ENCODE peak calls at places on chromosomes 2 and 18, in eight cellular contexts. Y is astrocyte of the spinal cord, B is foreskin fibroblast, P is fibroblast of pulmonary artery, G is foreskin keratinocyte, K is heart right ventricle, M is endothelial cell, H is tibial artery. C is an unnamed sample.

GRCh38 chr18:824179-824578 is 12.1 kb upstream of the YES1 start:
- DNase-seq in Y (no peak), P (peak), G (peak), M (no peak), K (no peak), B (peak), H (no peak), C (no peak)

GRCh38 chr2:46352621-46353020 is 55.4 kb downstream of the EPAS1 start:
- DNase-seq in P (no peak), G (no peak), B (no peak), M (peak), Y (no peak), K (peak), H (no peak), C (peak)

GRCh38 chr2:163735692-163736432 is at the start of gene FIGN:
- DNase-seq in Y (peak), H (peak), M (peak), G (peak), B (peak), K (peak), P (peak), C (peak)

GRCh38 chr2:146587291-146587713 is 1257.5 kb upstream of the ACVR2A start:
- DNase-seq in H (no peak), B (no peak), Y (no peak), P (no peak), G (no peak), M (no peak), K (no peak), C (no peak)

GRCh38 chr2:205220559-205220958 is 461.7 kb upstream of the NRP2 start:
- DNase-seq in B (no peak), P (no peak), G (no peak), M (no peak), Y (no peak), H (no peak), K (no peak), C (no peak)

GRCh38 chr18:10518595-10519273 is 7.1 kb upstream of the NAPG start:
- DNase-seq in G (no peak), P (peak), Y (peak), M (no peak), H (peak), K (peak), B (peak), C (peak)

GRCh38 chr2:238728322-238729260 is 119.3 kb upstream of the TWIST2 start:
- DNase-seq in M (no peak), Y (peak), K (no peak), G (peak), P (peak), B (peak), H (no peak), C (no peak)

GRCh38 chr2:86225581-86225980 is 26.3 kb downstream of the MRPL35 start:
- DNase-seq in Y (no peak), G (no peak), B (peak), M (no peak), K (peak), H (peak), P (peak), C (no peak)

GRCh38 chr2:20322527-20323300 is 27.9 kb downstream of the PUM2 start:
- DNase-seq in K (no peak), B (no peak), P (no peak), Y (no peak), G (no peak), M (no peak), H (no peak), C (no peak)

GRCh38 chr2:71794611-71795010 is 341.2 kb downstream of the DYSF start:
- DNase-seq in Y (no peak), M (no peak), P (no peak), K (no peak), G (no peak), H (no peak), B (no peak), C (no peak)

GRCh38 chr18:35890323-35890722 is 82.2 kb upstream of the RMP24 start:
- DNase-seq in H (no peak), Y (no peak), M (no peak), P (no peak), B (no peak), G (no peak), K (no peak), C (no peak)

GRCh38 chr2:196335238-196335637 is 163.9 kb upstream of the STK17B start:
- DNase-seq in K (no peak), G (peak), P (peak), B (peak), Y (peak), M (no peak), H (no peak), C (no peak)

GRCh38 chr18:50880108-50880465 is 1.2 kb downstream of the ME2 start:
- DNase-seq in M (no peak), H (no peak), G (no peak), P (no peak), K (no peak), Y (peak), B (no peak), C (no peak)

GRCh38 chr2:67727623-67728022 is 330.5 kb downstream of the ETAA1 start:
- DNase-seq in K (no peak), Y (no peak), B (no peak), P (no peak), G (no peak), H (no peak), M (no peak), C (no peak)

GRCh38 chr2:9106338-9107167 is 100.1 kb upstream of the ASAP2 start:
- DNase-seq in Y (no peak), H (no peak), G (no peak), P (peak), K (no peak), B (peak), M (no peak), C (no peak)

GRCh38 chr2:239621611-239622010 is 220.8 kb upstream of the HDAC4 start:
- DNase-seq in K (no peak), H (no peak), G (no peak), P (no peak), M (no peak), B (no peak), Y (no peak), C (no peak)

GRCh38 chr2:173184031-173185004 is 108.7 kb downstream of the MAP3K20 start:
- DNase-seq in K (no peak), Y (peak), P (peak), M (no peak), G (peak), H (peak), B (peak), C (no peak)

GRCh38 chr2:152925540-152926448 is 207.4 kb downstream of the ARL6IP6 start:
- DNase-seq in P (peak), H (peak), G (peak), M (peak), K (peak), Y (peak), B (no peak), C (peak)

GRCh38 chr18:67669993-67670671 is 153.6 kb upstream of the DSEL start:
- DNase-seq in G (peak), M (no peak), B (peak), K (no peak), H (no peak), Y (peak), P (peak), C (no peak)

GRCh38 chr2:75010571-75010970 is 52.1 kb downstream of the POLE4 start:
- DNase-seq in G (no peak), H (no peak), B (no peak), Y (no peak), P (no peak), K (no peak), M (no peak), C (no peak)

GRCh38 chr2:75003773-75004172 is 45.3 kb downstream of the POLE4 start:
- DNase-seq in H (no peak), P (peak), G (no peak), K (no peak), Y (no peak), M (no peak), B (peak), C (no peak)

GRCh38 chr2:75006041-75006440 is 47.6 kb downstream of the POLE4 start:
- DNase-seq in H (no peak), K (no peak), Y (no peak), M (no peak), P (no peak), B (no peak), G (no peak), C (no peak)

GRCh38 chr2:75007061-75007460 is 48.6 kb downstream of the POLE4 start:
- DNase-seq in H (no peak), M (no peak), G (no peak), K (no peak), B (no peak), P (no peak), Y (no peak), C (no peak)

GRCh38 chr2:75007819-75008218 is 49.4 kb downstream of the POLE4 start:
- DNase-seq in Y (no peak), G (no peak), K (no peak), P (no peak), M (no peak), H (no peak), B (peak), C (no peak)
- TF ChIP-seq CTCF in Y (no peak), G (no peak), K (no peak), P (no peak), M (no peak), H (no peak), B (no peak), C (no peak)

GRCh38 chr18:21745234-21745633 is 4.6 kb downstream of the MIB1 start:
- DNase-seq in P (no peak), K (no peak), B (no peak), H (no peak), M (no peak), G (no peak), Y (no peak), C (no peak)
- TF ChIP-seq CTCF in P (no peak), K (no peak), B (no peak), H (no peak), M (no peak), G (peak), Y (no peak), C (no peak)

GRCh38 chr2:121502781-121503180 is 27.9 kb upstream of the RNU4ATAC start:
- DNase-seq in B (peak), P (peak), Y (peak), M (no peak), H (no peak), G (peak), K (no peak), C (no peak)

GRCh38 chr2:121505005-121505404 is 25.7 kb upstream of the RNU4ATAC start:
- DNase-seq in B (peak), Y (peak), H (no peak), K (no peak), G (peak), M (no peak), P (peak), C (no peak)

GRCh38 chr2:121506621-121507020 is 24.1 kb upstream of the RNU4ATAC start:
- DNase-seq in Y (no peak), B (no peak), M (no peak), P (no peak), H (no peak), G (no peak), K (no peak), C (no peak)

GRCh38 chr2:121504316-121504715 is 26.4 kb upstream of the RNU4ATAC start:
- DNase-seq in Y (no peak), H (no peak), M (no peak), G (peak), P (no peak), K (no peak), B (no peak), C (no peak)

GRCh38 chr2:121506187-121506586 is 24.5 kb upstream of the RNU4ATAC start:
- DNase-seq in M (no peak), Y (no peak), B (no peak), G (no peak), P (no peak), H (no peak), K (no peak), C (no peak)
- TF ChIP-seq CTCF in M (no peak), Y (no peak), B (no peak), G (no peak), P (no peak), H (no peak), K (no peak), C (no peak)

DNA sequence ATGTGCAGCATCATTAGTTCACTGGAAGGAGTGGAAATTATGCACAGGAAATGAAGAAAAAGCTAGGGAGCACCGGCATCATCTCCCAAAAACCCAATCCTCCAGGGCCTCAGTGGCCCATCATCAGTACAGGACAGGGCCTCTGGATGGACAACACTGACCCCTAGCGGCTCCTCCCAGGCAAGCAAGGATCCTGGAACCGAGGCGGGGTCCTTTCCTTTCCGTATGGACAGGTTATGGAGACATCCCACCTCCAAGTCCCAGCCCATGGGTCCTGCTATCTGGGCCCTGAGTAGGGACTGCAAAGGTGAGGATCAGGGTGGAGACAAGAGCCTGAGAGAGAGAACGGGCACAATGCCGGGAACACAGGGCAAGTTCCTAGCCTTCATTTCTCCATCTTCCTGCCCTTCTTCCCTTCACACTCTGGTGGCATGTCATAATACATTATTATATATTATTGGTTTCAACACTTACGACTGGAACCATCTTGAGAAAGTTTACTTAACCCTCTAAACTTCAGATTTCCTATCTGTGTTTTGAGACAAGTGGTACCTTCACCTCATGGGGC is 68.2 kb downstream of the ZNF516 start:
- DNase-seq in K (no peak), B (peak), Y (no peak), P (peak), M (peak), G (no peak), H (no peak), C (peak)
- TF ChIP-seq CTCF in K (peak), B (peak), Y (peak), P (peak), M (peak), G (peak), H (peak), C (peak)

GRCh38 chr2:113064281-113064680 is 3.5 kb upstream of the IL1F10 start:
- DNase-seq in M (no peak), Y (no peak), K (no peak), B (no peak), P (no peak), G (no peak), H (no peak), C (no peak)
- TF ChIP-seq CTCF in M (no peak), Y (no peak), K (no peak), B (no peak), P (no peak), G (no peak), H (no peak), C (no peak)

DNA sequence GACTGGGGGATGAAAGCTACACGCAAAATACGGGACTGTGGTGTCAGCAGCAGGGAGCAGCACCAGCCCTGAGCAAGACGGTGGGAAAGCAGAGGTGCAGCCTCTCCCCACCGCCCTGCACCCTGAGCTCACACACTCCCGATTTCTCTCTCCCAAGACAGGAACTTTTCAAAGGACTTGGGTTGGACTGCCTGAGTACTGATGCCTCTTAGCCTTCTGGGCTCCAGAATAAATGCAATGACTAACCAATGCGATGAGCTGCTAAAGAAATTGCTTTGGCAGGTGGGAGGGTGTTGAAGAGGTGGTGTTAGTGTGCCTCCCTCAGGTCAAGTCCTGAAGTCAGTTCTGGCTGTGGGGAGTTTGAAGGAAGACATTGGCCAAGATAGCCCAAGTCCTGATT is 9.6 kb downstream of the TRIM54 start:
- DNase-seq in P (no peak), M (no peak), K (no peak), B (no peak), H (no peak), Y (no peak), G (no peak), C (no peak)
- TF ChIP-seq CTCF in P (no peak), M (no peak), K (peak), B (no peak), H (no peak), Y (no peak), G (peak), C (no peak)

GRCh38 chr18:4040391-4041172 is 414.5 kb downstream of the DLGAP1 start:
- DNase-seq in Y (no peak), K (no peak), B (no peak), P (no peak), M (no peak), H (no peak), G (peak), C (no peak)

GRCh38 chr18:4035521-4035920 is 419.6 kb downstream of the DLGAP1 start:
- DNase-seq in G (no peak), P (no peak), H (no peak), B (no peak), M (no peak), K (no peak), Y (no peak), C (no peak)
- TF ChIP-seq CTCF in G (no peak), P (no peak), H (no peak), B (no peak), M (no peak), K (no peak), Y (no peak), C (no peak)